ENCODE peak calls at places on chromosomes 5 and 9, in ten cellular contexts. One of them, this sample, is unnamed.

GRCh38 chr5:466661-467310 is 23.8 kb downstream of the EXOC3 start:
- DNase-seq in heart right ventricle: peak; percentile 13
- DNase-seq in CD8-positive, alpha-beta T cell: no peak
- DNase-seq in GM13976: no peak
- DNase-seq in H9: no peak
- DNase-seq in colonic mucosa: no peak
- DNase-seq in A549: no peak
- DNase-seq in cardiac muscle cell: no peak
- DNase-seq in PC-3: no peak
- DNase-seq in GM12878: no peak
- DNase-seq in this sample: no peak

GRCh38 chr9:133786936-133787748 is 49.0 kb upstream of the SARDH start:
- DNase-seq in heart right ventricle: no peak
- DNase-seq in CD8-positive, alpha-beta T cell: no peak
- DNase-seq in GM13976: no peak
- DNase-seq in H9: no peak
- DNase-seq in colonic mucosa: no peak
- DNase-seq in A549: no peak
- DNase-seq in cardiac muscle cell: no peak
- DNase-seq in PC-3: no peak
- DNase-seq in GM12878: no peak
- DNase-seq in this sample: no peak

GRCh38 chr5:25649628-25650265 is 1005.0 kb upstream of the CDH10 start:
- DNase-seq in heart right ventricle: no peak
- DNase-seq in CD8-positive, alpha-beta T cell: no peak
- DNase-seq in GM13976: no peak
- DNase-seq in H9: no peak
- DNase-seq in colonic mucosa: no peak
- DNase-seq in A549: no peak
- DNase-seq in cardiac muscle cell: no peak
- DNase-seq in PC-3: peak; percentile 69
- DNase-seq in GM12878: no peak
- DNase-seq in this sample: no peak

GRCh38 chr5:62386824-62387223 is 16.9 kb downstream of the DIMT1 start:
- DNase-seq in heart right ventricle: no peak
- DNase-seq in CD8-positive, alpha-beta T cell: no peak
- DNase-seq in GM13976: no peak
- DNase-seq in H9: no peak
- DNase-seq in colonic mucosa: no peak
- DNase-seq in A549: no peak
- DNase-seq in cardiac muscle cell: no peak
- DNase-seq in PC-3: no peak
- DNase-seq in GM12878: no peak
- DNase-seq in this sample: no peak

GRCh38 chr5:43192558-43193170 is 639 bp downstream of the NIM1K start:
- DNase-seq in heart right ventricle: peak; percentile 30
- DNase-seq in CD8-positive, alpha-beta T cell: no peak
- DNase-seq in GM13976: peak; percentile 49
- DNase-seq in H9: no peak
- DNase-seq in colonic mucosa: no peak
- DNase-seq in A549: no peak
- DNase-seq in cardiac muscle cell: peak; percentile 32
- DNase-seq in PC-3: peak; percentile 29
- DNase-seq in GM12878: no peak
- DNase-seq in this sample: no peak

GRCh38 chr5:179181988-179182387 is 121.8 kb downstream of the ZNF354C start:
- DNase-seq in heart right ventricle: no peak
- DNase-seq in CD8-positive, alpha-beta T cell: no peak
- DNase-seq in GM13976: no peak
- DNase-seq in H9: no peak
- DNase-seq in colonic mucosa: no peak
- DNase-seq in A549: no peak
- DNase-seq in cardiac muscle cell: peak; percentile 31
- DNase-seq in PC-3: no peak
- DNase-seq in GM12878: no peak
- DNase-seq in this sample: no peak

GRCh38 chr9:124658165-124659017 is 112.7 kb downstream of the NR6A1 start:
- DNase-seq in heart right ventricle: peak; percentile 35
- DNase-seq in CD8-positive, alpha-beta T cell: peak; percentile 43
- DNase-seq in GM13976: peak; percentile 63
- DNase-seq in H9: peak; percentile 83
- DNase-seq in colonic mucosa: peak; percentile 82
- DNase-seq in A549: peak; percentile 97
- DNase-seq in cardiac muscle cell: peak; percentile 87
- DNase-seq in PC-3: peak; percentile 87
- DNase-seq in GM12878: peak; percentile 93
- DNase-seq in this sample: peak; percentile 59

GRCh38 chr9:89869774-89870173 is 265.0 kb downstream of the GADD45G start:
- DNase-seq in heart right ventricle: no peak
- DNase-seq in CD8-positive, alpha-beta T cell: no peak
- DNase-seq in GM13976: no peak
- DNase-seq in H9: no peak
- DNase-seq in colonic mucosa: no peak
- DNase-seq in A549: no peak
- DNase-seq in cardiac muscle cell: no peak
- DNase-seq in PC-3: no peak
- DNase-seq in GM12878: no peak
- DNase-seq in this sample: no peak

GRCh38 chr5:72611111-72611724 is 104.0 kb upstream of the ZNF366 start:
- DNase-seq in heart right ventricle: peak; percentile 72
- DNase-seq in CD8-positive, alpha-beta T cell: peak; percentile 34
- DNase-seq in GM13976: peak; percentile 60
- DNase-seq in H9: peak; percentile 81
- DNase-seq in colonic mucosa: peak; percentile 78
- DNase-seq in A549: peak; percentile 74
- DNase-seq in cardiac muscle cell: peak; percentile 89
- DNase-seq in PC-3: peak; percentile 69
- DNase-seq in GM12878: no peak
- DNase-seq in this sample: peak; percentile 12

GRCh38 chr5:80407735-80408474 is at the start of gene ZFYVE16:
- DNase-seq in heart right ventricle: peak; percentile 99
- DNase-seq in CD8-positive, alpha-beta T cell: peak; percentile 97
- DNase-seq in GM13976: peak; percentile 96
- DNase-seq in H9: peak; percentile 97
- DNase-seq in colonic mucosa: peak; percentile 100
- DNase-seq in A549: peak; percentile 97
- DNase-seq in cardiac muscle cell: peak; percentile 99
- DNase-seq in PC-3: peak; percentile 95
- DNase-seq in GM12878: peak; percentile 87
- DNase-seq in this sample: peak; percentile 88
- TF ChIP-seq CTCF in heart right ventricle: peak; percentile 58
- TF ChIP-seq CTCF in CD8-positive, alpha-beta T cell: no peak
- TF ChIP-seq CTCF in GM13976: no peak
- TF ChIP-seq CTCF in H9: peak; percentile 49
- TF ChIP-seq CTCF in colonic mucosa: peak; percentile 28
- TF ChIP-seq CTCF in A549: no peak
- TF ChIP-seq CTCF in cardiac muscle cell: peak; percentile 15
- TF ChIP-seq CTCF in PC-3: peak; percentile 19
- TF ChIP-seq CTCF in GM12878: no peak
- TF ChIP-seq CTCF in this sample: no peak

DNA sequence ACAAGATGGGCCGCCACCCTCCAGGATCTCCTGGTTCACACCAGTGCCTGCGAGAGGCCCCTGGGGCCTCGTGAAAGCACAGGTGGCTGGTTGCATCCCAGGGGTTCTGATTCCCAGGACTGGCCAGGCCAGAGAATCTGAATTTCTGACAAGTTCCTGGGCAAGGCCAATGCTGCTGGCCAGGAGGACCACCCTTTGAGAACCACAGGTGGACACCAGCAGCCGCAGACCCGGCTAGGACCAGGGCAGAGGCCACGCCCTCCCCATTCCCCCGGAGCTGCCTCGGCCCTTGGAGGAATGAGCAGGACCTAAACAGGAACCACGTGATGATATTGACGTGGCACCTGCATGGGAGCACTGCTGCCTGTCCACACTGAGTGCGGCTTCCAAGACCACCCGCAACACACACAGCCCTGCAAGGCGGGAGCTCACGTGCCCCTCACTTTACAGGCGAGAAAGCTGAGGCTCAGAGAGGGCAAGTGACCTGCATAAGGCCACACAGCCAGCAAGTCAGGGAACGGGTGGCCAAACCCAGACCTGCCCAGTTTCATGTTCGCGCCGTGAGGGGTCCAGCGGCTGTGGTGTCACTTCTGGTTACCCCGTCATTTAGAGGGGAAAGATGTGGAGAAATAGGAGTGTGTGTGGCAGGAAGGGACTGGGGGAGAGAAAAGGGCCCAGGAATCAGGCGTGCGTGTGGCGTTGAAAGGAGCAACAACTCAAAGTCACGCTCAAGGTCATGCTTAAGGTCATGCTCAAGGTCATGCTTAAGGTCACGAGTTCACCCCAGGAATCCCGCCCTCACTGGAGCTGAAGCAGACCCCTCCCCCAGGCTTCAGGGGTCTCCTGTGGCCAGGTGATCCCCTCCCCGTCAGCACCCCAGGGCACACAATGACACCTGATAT is 105.9 kb upstream of the IER5L start:
- DNase-seq in heart right ventricle: no peak
- DNase-seq in CD8-positive, alpha-beta T cell: no peak
- DNase-seq in GM13976: no peak
- DNase-seq in H9: no peak
- DNase-seq in colonic mucosa: no peak
- DNase-seq in A549: no peak
- DNase-seq in cardiac muscle cell: no peak
- DNase-seq in PC-3: no peak
- DNase-seq in GM12878: no peak
- DNase-seq in this sample: no peak
- TF ChIP-seq CTCF in heart right ventricle: no peak
- TF ChIP-seq CTCF in CD8-positive, alpha-beta T cell: no peak
- TF ChIP-seq CTCF in GM13976: no peak
- TF ChIP-seq CTCF in H9: no peak
- TF ChIP-seq CTCF in colonic mucosa: no peak
- TF ChIP-seq CTCF in A549: no peak
- TF ChIP-seq CTCF in cardiac muscle cell: no peak
- TF ChIP-seq CTCF in PC-3: no peak
- TF ChIP-seq CTCF in GM12878: no peak
- TF ChIP-seq CTCF in this sample: no peak

DNA sequence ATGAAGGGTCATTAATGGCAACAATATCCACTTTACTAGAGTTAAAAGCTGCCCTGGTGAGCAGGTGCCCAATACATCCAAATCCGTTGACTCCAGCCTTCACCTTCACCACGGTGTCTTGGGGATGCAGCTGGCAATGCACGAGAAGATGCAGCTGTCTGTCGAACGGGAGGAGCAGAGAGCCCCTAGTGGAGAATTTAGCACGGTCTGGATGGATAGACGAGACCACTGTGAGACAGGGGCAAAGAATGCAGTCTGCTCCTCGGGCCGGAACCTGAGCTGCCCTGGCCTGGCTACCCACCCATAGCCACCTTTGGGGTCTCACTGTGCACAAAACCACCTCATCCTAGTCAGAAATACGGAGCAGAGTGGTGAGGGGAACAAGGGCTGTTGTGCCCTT is 35.1 kb downstream of the ADRA1B start:
- DNase-seq in heart right ventricle: no peak
- DNase-seq in CD8-positive, alpha-beta T cell: no peak
- DNase-seq in GM13976: no peak
- DNase-seq in H9: peak; percentile 67
- DNase-seq in colonic mucosa: no peak
- DNase-seq in A549: peak; percentile 26
- DNase-seq in cardiac muscle cell: no peak
- DNase-seq in PC-3: no peak
- DNase-seq in GM12878: no peak
- DNase-seq in this sample: no peak
- TF ChIP-seq CTCF in heart right ventricle: no peak
- TF ChIP-seq CTCF in CD8-positive, alpha-beta T cell: no peak
- TF ChIP-seq CTCF in GM13976: no peak
- TF ChIP-seq CTCF in H9: peak; percentile 69
- TF ChIP-seq CTCF in colonic mucosa: no peak
- TF ChIP-seq CTCF in A549: peak; percentile 13
- TF ChIP-seq CTCF in cardiac muscle cell: peak; percentile 47
- TF ChIP-seq CTCF in PC-3: peak; percentile 20
- TF ChIP-seq CTCF in GM12878: peak; percentile 37
- TF ChIP-seq CTCF in this sample: peak; percentile 48

DNA sequence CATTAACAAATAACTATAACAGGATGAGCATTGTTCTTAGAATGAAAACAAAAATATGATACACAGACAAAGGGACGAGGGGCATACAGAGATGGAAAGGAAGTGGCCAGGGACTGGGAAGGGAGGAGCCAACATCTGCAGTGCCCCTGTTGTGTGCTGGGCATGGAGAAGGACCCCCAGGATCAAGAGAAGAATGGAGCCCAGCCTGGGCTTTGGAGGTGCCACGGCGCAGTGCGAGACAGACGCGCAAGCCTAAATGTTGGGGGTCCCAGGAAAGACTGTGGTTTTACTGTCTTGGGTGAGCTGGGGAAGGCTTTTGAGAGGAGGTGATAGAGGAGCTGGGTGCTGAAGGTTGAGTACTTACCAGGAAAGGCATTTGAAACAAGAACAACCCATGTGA is 28.4 kb upstream of the DUSP1 start:
- DNase-seq in heart right ventricle: no peak
- DNase-seq in CD8-positive, alpha-beta T cell: no peak
- DNase-seq in GM13976: no peak
- DNase-seq in H9: no peak
- DNase-seq in colonic mucosa: no peak
- DNase-seq in A549: no peak
- DNase-seq in cardiac muscle cell: no peak
- DNase-seq in PC-3: no peak
- DNase-seq in GM12878: no peak
- DNase-seq in this sample: no peak
- TF ChIP-seq CTCF in heart right ventricle: no peak
- TF ChIP-seq CTCF in CD8-positive, alpha-beta T cell: no peak
- TF ChIP-seq CTCF in GM13976: no peak
- TF ChIP-seq CTCF in H9: no peak
- TF ChIP-seq CTCF in colonic mucosa: no peak
- TF ChIP-seq CTCF in A549: no peak
- TF ChIP-seq CTCF in cardiac muscle cell: no peak
- TF ChIP-seq CTCF in PC-3: no peak
- TF ChIP-seq CTCF in GM12878: no peak
- TF ChIP-seq CTCF in this sample: no peak